ENCODE peak calls at places on chromosome 11, in eight cellular contexts. One of them, this sample, is unnamed.

GRCh38 chr11:122748968-122749687 is 89.2 kb upstream of the CRTAM start:
- DNase-seq in K562: no peak
- DNase-seq in A549: no peak
- DNase-seq in sigmoid colon: peak; percentile 78
- DNase-seq in psoas muscle: no peak
- DNase-seq in stomach: no peak
- DNase-seq in heart right ventricle: peak; percentile 16
- DNase-seq in CD8-positive, alpha-beta T cell: peak; percentile 60
- DNase-seq in this sample: peak; percentile 19

GRCh38 chr11:34358258-34358665 is 452 bp upstream of the ABTB2 start:
- DNase-seq in psoas muscle: peak; percentile 63
- DNase-seq in heart right ventricle: peak; percentile 38
- DNase-seq in K562: peak; percentile 74
- DNase-seq in CD8-positive, alpha-beta T cell: no peak
- DNase-seq in sigmoid colon: peak; percentile 88
- DNase-seq in A549: peak; percentile 82
- DNase-seq in stomach: peak; percentile 59
- DNase-seq in this sample: peak; percentile 54

GRCh38 chr11:46277623-46278386 is at the start of gene CREB3L1:
- DNase-seq in K562: peak; percentile 82
- DNase-seq in sigmoid colon: peak; percentile 71
- DNase-seq in A549: no peak
- DNase-seq in CD8-positive, alpha-beta T cell: no peak
- DNase-seq in stomach: peak; percentile 91
- DNase-seq in psoas muscle: peak; percentile 66
- DNase-seq in heart right ventricle: peak; percentile 30
- DNase-seq in this sample: no peak

GRCh38 chr11:90134420-90135003 is at the start of gene NAALAD2:
- DNase-seq in K562: peak; percentile 8
- DNase-seq in heart right ventricle: peak; percentile 20
- DNase-seq in psoas muscle: peak; percentile 39
- DNase-seq in A549: peak; percentile 5
- DNase-seq in CD8-positive, alpha-beta T cell: no peak
- DNase-seq in stomach: no peak
- DNase-seq in sigmoid colon: peak; percentile 62
- DNase-seq in this sample: peak; percentile 19

GRCh38 chr11:123137496-123138270 is 57.4 kb downstream of the CLMP start:
- DNase-seq in stomach: peak; percentile 47
- DNase-seq in psoas muscle: peak; percentile 80
- DNase-seq in sigmoid colon: peak; percentile 93
- DNase-seq in CD8-positive, alpha-beta T cell: no peak
- DNase-seq in K562: no peak
- DNase-seq in A549: no peak
- DNase-seq in heart right ventricle: peak; percentile 79
- DNase-seq in this sample: peak; percentile 65

GRCh38 chr11:114262681-114263509 is 33.3 kb upstream of the NNMT start:
- DNase-seq in A549: peak; percentile 50
- DNase-seq in stomach: no peak
- DNase-seq in sigmoid colon: peak; percentile 84
- DNase-seq in psoas muscle: no peak
- DNase-seq in K562: peak; percentile 56
- DNase-seq in CD8-positive, alpha-beta T cell: no peak
- DNase-seq in heart right ventricle: peak; percentile 43
- DNase-seq in this sample: peak; percentile 44

GRCh38 chr11:65854161-65854592 is 3.8 kb downstream of the CFL1 start:
- DNase-seq in stomach: peak; percentile 68
- DNase-seq in sigmoid colon: peak; percentile 52
- DNase-seq in psoas muscle: no peak
- DNase-seq in A549: no peak
- DNase-seq in heart right ventricle: no peak
- DNase-seq in K562: no peak
- DNase-seq in CD8-positive, alpha-beta T cell: no peak
- DNase-seq in this sample: no peak

GRCh38 chr11:94477644-94478043 is 16.0 kb downstream of the MRE11 start:
- DNase-seq in sigmoid colon: no peak
- DNase-seq in CD8-positive, alpha-beta T cell: no peak
- DNase-seq in K562: no peak
- DNase-seq in psoas muscle: no peak
- DNase-seq in stomach: no peak
- DNase-seq in A549: no peak
- DNase-seq in heart right ventricle: no peak
- DNase-seq in this sample: no peak

GRCh38 chr11:12079726-12080556 is 30.4 kb upstream of the MICAL2 start:
- DNase-seq in sigmoid colon: peak; percentile 86
- DNase-seq in CD8-positive, alpha-beta T cell: no peak
- DNase-seq in K562: no peak
- DNase-seq in stomach: peak; percentile 50
- DNase-seq in psoas muscle: peak; percentile 60
- DNase-seq in A549: peak; percentile 96
- DNase-seq in heart right ventricle: peak; percentile 60
- DNase-seq in this sample: no peak

GRCh38 chr11:19781351-19781750 is 68.7 kb downstream of the NAV2 start:
- DNase-seq in K562: no peak
- DNase-seq in A549: no peak
- DNase-seq in sigmoid colon: no peak
- DNase-seq in heart right ventricle: no peak
- DNase-seq in stomach: no peak
- DNase-seq in psoas muscle: no peak
- DNase-seq in CD8-positive, alpha-beta T cell: no peak
- DNase-seq in this sample: no peak

GRCh38 chr11:37092487-37092886 is 494.5 kb upstream of the RAG2 start:
- DNase-seq in heart right ventricle: no peak
- DNase-seq in CD8-positive, alpha-beta T cell: no peak
- DNase-seq in sigmoid colon: no peak
- DNase-seq in psoas muscle: no peak
- DNase-seq in stomach: no peak
- DNase-seq in K562: no peak
- DNase-seq in A549: no peak
- DNase-seq in this sample: no peak

GRCh38 chr11:79794057-79794456 is 353.2 kb upstream of the TENM4 start:
- DNase-seq in sigmoid colon: no peak
- DNase-seq in CD8-positive, alpha-beta T cell: no peak
- DNase-seq in K562: no peak
- DNase-seq in psoas muscle: no peak
- DNase-seq in A549: no peak
- DNase-seq in heart right ventricle: no peak
- DNase-seq in stomach: no peak
- DNase-seq in this sample: no peak

GRCh38 chr11:126938718-126939117 is 61.9 kb downstream of the KIRREL3 start:
- DNase-seq in K562: no peak
- DNase-seq in heart right ventricle: no peak
- DNase-seq in A549: no peak
- DNase-seq in psoas muscle: no peak
- DNase-seq in stomach: no peak
- DNase-seq in CD8-positive, alpha-beta T cell: no peak
- DNase-seq in sigmoid colon: no peak
- DNase-seq in this sample: no peak

GRCh38 chr11:16001899-16002426 is 354.4 kb downstream of the SOX6 start:
- DNase-seq in A549: peak; percentile 73
- DNase-seq in sigmoid colon: no peak
- DNase-seq in CD8-positive, alpha-beta T cell: no peak
- DNase-seq in psoas muscle: no peak
- DNase-seq in K562: no peak
- DNase-seq in heart right ventricle: no peak
- DNase-seq in stomach: peak; percentile 43
- DNase-seq in this sample: no peak

GRCh38 chr11:68313574-68314202 is 1.3 kb downstream of the LRP5 start:
- DNase-seq in K562: peak; percentile 27
- DNase-seq in psoas muscle: no peak
- DNase-seq in stomach: no peak
- DNase-seq in heart right ventricle: no peak
- DNase-seq in sigmoid colon: no peak
- DNase-seq in CD8-positive, alpha-beta T cell: no peak
- DNase-seq in A549: peak; percentile 39
- DNase-seq in this sample: no peak

GRCh38 chr11:87661270-87661669 is 514.0 kb downstream of the RAB38 start:
- DNase-seq in sigmoid colon: no peak
- DNase-seq in K562: no peak
- DNase-seq in CD8-positive, alpha-beta T cell: no peak
- DNase-seq in heart right ventricle: no peak
- DNase-seq in stomach: no peak
- DNase-seq in A549: no peak
- DNase-seq in psoas muscle: no peak
- DNase-seq in this sample: no peak

GRCh38 chr11:93545566-93545965 is 2.4 kb upstream of the SMCO4 start:
- DNase-seq in CD8-positive, alpha-beta T cell: no peak
- DNase-seq in sigmoid colon: no peak
- DNase-seq in stomach: no peak
- DNase-seq in A549: no peak
- DNase-seq in psoas muscle: no peak
- DNase-seq in heart right ventricle: no peak
- DNase-seq in K562: no peak
- DNase-seq in this sample: no peak

GRCh38 chr11:79419120-79419519 is 21.7 kb downstream of the TENM4 start:
- DNase-seq in A549: peak; percentile 66
- DNase-seq in sigmoid colon: no peak
- DNase-seq in K562: no peak
- DNase-seq in CD8-positive, alpha-beta T cell: no peak
- DNase-seq in stomach: peak; percentile 60
- DNase-seq in heart right ventricle: no peak
- DNase-seq in psoas muscle: no peak
- DNase-seq in this sample: no peak

GRCh38 chr11:73240190-73240781 is 22.2 kb downstream of the P2RY2 start:
- DNase-seq in heart right ventricle: peak; percentile 92
- DNase-seq in psoas muscle: peak; percentile 78
- DNase-seq in K562: no peak
- DNase-seq in stomach: no peak
- DNase-seq in sigmoid colon: peak; percentile 70
- DNase-seq in A549: no peak
- DNase-seq in CD8-positive, alpha-beta T cell: no peak
- DNase-seq in this sample: peak; percentile 92

GRCh38 chr11:8095356-8095755 is 14.3 kb downstream of the TUB start:
- DNase-seq in A549: no peak
- DNase-seq in sigmoid colon: peak; percentile 58
- DNase-seq in CD8-positive, alpha-beta T cell: no peak
- DNase-seq in stomach: peak; percentile 5
- DNase-seq in heart right ventricle: no peak
- DNase-seq in K562: no peak
- DNase-seq in psoas muscle: no peak
- DNase-seq in this sample: no peak

GRCh38 chr11:61545341-61545740 is 35.5 kb downstream of the SYT7 start:
- DNase-seq in A549: peak; percentile 42
- DNase-seq in K562: peak; percentile 74
- DNase-seq in stomach: no peak
- DNase-seq in heart right ventricle: no peak
- DNase-seq in CD8-positive, alpha-beta T cell: no peak
- DNase-seq in sigmoid colon: no peak
- DNase-seq in psoas muscle: no peak
- DNase-seq in this sample: no peak

GRCh38 chr11:76023408-76024068 is 182.8 kb downstream of the WNT11 start:
- DNase-seq in K562: no peak
- DNase-seq in heart right ventricle: no peak
- DNase-seq in psoas muscle: no peak
- DNase-seq in CD8-positive, alpha-beta T cell: no peak
- DNase-seq in A549: no peak
- DNase-seq in sigmoid colon: no peak
- DNase-seq in stomach: no peak
- DNase-seq in this sample: no peak

GRCh38 chr11:43359432-43359818 is 705 bp downstream of the TTC17 start:
- DNase-seq in stomach: no peak
- DNase-seq in heart right ventricle: no peak
- DNase-seq in psoas muscle: no peak
- DNase-seq in A549: peak; percentile 15
- DNase-seq in K562: no peak
- DNase-seq in CD8-positive, alpha-beta T cell: no peak
- DNase-seq in sigmoid colon: no peak
- DNase-seq in this sample: no peak

GRCh38 chr11:2752923-2753322 is 53.1 kb upstream of the KCNQ1OT1 start:
- DNase-seq in CD8-positive, alpha-beta T cell: no peak
- DNase-seq in psoas muscle: no peak
- DNase-seq in stomach: no peak
- DNase-seq in A549: no peak
- DNase-seq in sigmoid colon: no peak
- DNase-seq in K562: no peak
- DNase-seq in heart right ventricle: no peak
- DNase-seq in this sample: no peak

GRCh38 chr11:116366980-116367640 is 405.7 kb downstream of the BUD13 start:
- DNase-seq in psoas muscle: no peak
- DNase-seq in sigmoid colon: no peak
- DNase-seq in K562: no peak
- DNase-seq in stomach: no peak
- DNase-seq in A549: peak; percentile 6
- DNase-seq in CD8-positive, alpha-beta T cell: no peak
- DNase-seq in heart right ventricle: no peak
- DNase-seq in this sample: no peak

GRCh38 chr11:86676533-86677154 is 4.2 kb upstream of the ME3 start:
- DNase-seq in stomach: no peak
- DNase-seq in A549: peak; percentile 65
- DNase-seq in heart right ventricle: no peak
- DNase-seq in sigmoid colon: no peak
- DNase-seq in psoas muscle: no peak
- DNase-seq in CD8-positive, alpha-beta T cell: no peak
- DNase-seq in K562: peak; percentile 59
- DNase-seq in this sample: no peak

GRCh38 chr11:58900479-58901420 is 38.5 kb upstream of the GLYATL1 start:
- DNase-seq in psoas muscle: peak; percentile 59
- DNase-seq in K562: peak; percentile 63
- DNase-seq in heart right ventricle: peak; percentile 57
- DNase-seq in A549: peak; percentile 85
- DNase-seq in CD8-positive, alpha-beta T cell: peak; percentile 15
- DNase-seq in stomach: peak; percentile 83
- DNase-seq in sigmoid colon: no peak
- DNase-seq in this sample: no peak

GRCh38 chr11:106468531-106468930 is 391.1 kb downstream of the AASDHPPT start:
- DNase-seq in A549: no peak
- DNase-seq in sigmoid colon: no peak
- DNase-seq in heart right ventricle: no peak
- DNase-seq in psoas muscle: no peak
- DNase-seq in K562: no peak
- DNase-seq in stomach: no peak
- DNase-seq in CD8-positive, alpha-beta T cell: no peak
- DNase-seq in this sample: no peak
- H3K9me3 ChIP-seq in A549: no peaks in the 10 kb centered on the region
- H3K9me3 ChIP-seq in sigmoid colon: no peaks in the 10 kb centered on the region
- H3K9me3 ChIP-seq in heart right ventricle: no peaks in the 10 kb centered on the region
- H3K9me3 ChIP-seq in psoas muscle: no peaks in the 10 kb centered on the region
- H3K9me3 ChIP-seq in K562: no peaks in the 10 kb centered on the region
- H3K9me3 ChIP-seq in stomach: no peaks in the 10 kb centered on the region
- H3K9me3 ChIP-seq in CD8-positive, alpha-beta T cell: no peaks in the 10 kb centered on the region
- H3K9me3 ChIP-seq in this sample: no peaks in the 10 kb centered on the region

GRCh38 chr11:33016654-33017053 is 976 bp downstream of the DEPDC7 start:
- DNase-seq in stomach: no peak
- DNase-seq in K562: no peak
- DNase-seq in A549: no peak
- DNase-seq in CD8-positive, alpha-beta T cell: no peak
- DNase-seq in psoas muscle: no peak
- DNase-seq in heart right ventricle: no peak
- DNase-seq in sigmoid colon: no peak
- DNase-seq in this sample: no peak
- H3K27ac ChIP-seq in stomach: no peak overlapping the region
- H3K27ac ChIP-seq in K562: no peak overlapping the region
- H3K27ac ChIP-seq in A549: peak overlapping the region; percentile 90
- H3K27ac ChIP-seq in CD8-positive, alpha-beta T cell: no peak overlapping the region
- H3K27ac ChIP-seq in psoas muscle: peak overlapping the region; percentile 78
- H3K27ac ChIP-seq in heart right ventricle: no peak overlapping the region
- H3K27ac ChIP-seq in sigmoid colon: peak overlapping the region; percentile 82
- H3K27ac ChIP-seq in this sample: peak overlapping the region; percentile 83

GRCh38 chr11:134517115-134517514 is 105.1 kb upstream of the B3GAT1 start:
- DNase-seq in A549: no peak
- DNase-seq in K562: no peak
- DNase-seq in CD8-positive, alpha-beta T cell: no peak
- DNase-seq in psoas muscle: no peak
- DNase-seq in sigmoid colon: no peak
- DNase-seq in stomach: no peak
- DNase-seq in heart right ventricle: no peak
- DNase-seq in this sample: no peak
- H3K9me3 ChIP-seq in A549: no peaks in the 10 kb centered on the region
- H3K9me3 ChIP-seq in K562: no peaks in the 10 kb centered on the region
- H3K9me3 ChIP-seq in CD8-positive, alpha-beta T cell: no peaks in the 10 kb centered on the region
- H3K9me3 ChIP-seq in psoas muscle: no peaks in the 10 kb centered on the region
- H3K9me3 ChIP-seq in sigmoid colon: no peaks in the 10 kb centered on the region
- H3K9me3 ChIP-seq in stomach: no peaks in the 10 kb centered on the region
- H3K9me3 ChIP-seq in heart right ventricle: no peaks in the 10 kb centered on the region
- H3K9me3 ChIP-seq in this sample: no peaks in the 10 kb centered on the region

GRCh38 chr11:62792193-62792575 is 378 bp upstream of the TMEM223 start:
- DNase-seq in psoas muscle: no peak
- DNase-seq in CD8-positive, alpha-beta T cell: no peak
- DNase-seq in heart right ventricle: peak; percentile 72
- DNase-seq in K562: no peak
- DNase-seq in A549: no peak
- DNase-seq in sigmoid colon: peak; percentile 81
- DNase-seq in stomach: no peak
- DNase-seq in this sample: peak; percentile 38
- H3K27ac ChIP-seq in psoas muscle: peak overlapping the region; percentile 76
- H3K27ac ChIP-seq in CD8-positive, alpha-beta T cell: peak overlapping the region; percentile 76
- H3K27ac ChIP-seq in heart right ventricle: peak overlapping the region; percentile 88
- H3K27ac ChIP-seq in K562: peak overlapping the region; percentile 91
- H3K27ac ChIP-seq in A549: peak overlapping the region; percentile 89
- H3K27ac ChIP-seq in sigmoid colon: peak overlapping the region; percentile 90
- H3K27ac ChIP-seq in stomach: peak overlapping the region; percentile 87
- H3K27ac ChIP-seq in this sample: peak overlapping the region; percentile 90